ENCODE peak calls at places on chromosome 12, in four cellular contexts. V is HepG2, L is K562, T is H1. K is an unnamed sample.

GRCh38 chr12:40469736-40470135 is 222.5 kb upstream of the CNTN1 start:
- DNase-seq in V (no peak), L (no peak), T (no peak), K (no peak)

GRCh38 chr12:752673-753400 is 458 bp downstream of the WNK1 start:
- DNase-seq in V (no peak), L (peak), T (no peak), K (no peak)

GRCh38 chr12:125341422-125341821 is 276.2 kb downstream of the AACS start:
- DNase-seq in V (no peak), L (no peak), T (no peak), K (no peak)

GRCh38 chr12:14410841-14411569 is 45.5 kb downstream of the ATF7IP start:
- DNase-seq in V (no peak), L (no peak), T (no peak), K (no peak)

GRCh38 chr12:6547987-6548386 is 7.9 kb downstream of the IFFO1 start:
- DNase-seq in V (no peak), L (no peak), T (no peak), K (no peak)

GRCh38 chr12:124555168-124555928 is 12.1 kb downstream of the NCOR2 start:
- DNase-seq in V (no peak), L (no peak), T (no peak), K (no peak)

GRCh38 chr12:38898001-38898684 is 7.2 kb downstream of the CPNE8 start:
- DNase-seq in V (no peak), L (no peak), T (no peak), K (no peak)

GRCh38 chr12:57726151-57726883 is 12.2 kb downstream of the AGAP2 start:
- DNase-seq in V (peak), L (no peak), T (peak), K (no peak)

GRCh38 chr12:332581-333205 is 56.4 kb downstream of the KDM5A start:
- DNase-seq in V (no peak), L (no peak), T (no peak), K (no peak)

GRCh38 chr12:27176765-27177164 is 67.3 kb upstream of the STK38L start:
- DNase-seq in V (no peak), L (no peak), T (no peak), K (no peak)

GRCh38 chr12:105485926-105486325 is 155.4 kb downstream of the C12orf75 start:
- DNase-seq in V (no peak), L (no peak), T (no peak), K (no peak)

GRCh38 chr12:2756756-2757155 is 38.0 kb upstream of the FKBP4 start:
- DNase-seq in V (no peak), L (no peak), T (no peak), K (no peak)

GRCh38 chr12:82176016-82176415 is 182.2 kb downstream of the CCDC59 start:
- DNase-seq in V (no peak), L (no peak), T (no peak), K (no peak)

GRCh38 chr12:5623411-5623810 is 191.5 kb downstream of the NTF3 start:
- DNase-seq in V (no peak), L (no peak), T (no peak), K (no peak)

GRCh38 chr12:15152864-15153263 is 68.4 kb downstream of the RERG start:
- DNase-seq in V (no peak), L (no peak), T (no peak), K (no peak)

GRCh38 chr12:57166971-57167371 is 19.6 kb upstream of the LRP1-AS start:
- DNase-seq in V (no peak), L (peak), T (no peak), K (no peak)

GRCh38 chr12:27460471-27460978 is 14.0 kb downstream of the SMCO2 start:
- DNase-seq in V (no peak), L (no peak), T (no peak), K (peak)

GRCh38 chr12:40313928-40314327 is 89.1 kb downstream of the LRRK2 start:
- DNase-seq in V (no peak), L (no peak), T (no peak), K (peak)

GRCh38 chr12:49867580-49868341 is 24.9 kb upstream of the BCDIN3D start:
- DNase-seq in V (no peak), L (no peak), T (no peak), K (no peak)

GRCh38 chr12:13505636-13506035 is 309.1 kb downstream of the EMP1 start:
- DNase-seq in V (no peak), L (no peak), T (no peak), K (no peak)

GRCh38 chr12:93127107-93127560 is 198.0 kb upstream of the EEA1 start:
- DNase-seq in V (no peak), L (no peak), T (no peak), K (no peak)

GRCh38 chr12:122421263-122421814 is 1.1 kb downstream of the CLIP1 start:
- DNase-seq in V (peak), L (peak), T (no peak), K (no peak)

GRCh38 chr12:97995085-97995484 is 520.3 kb upstream of the TMPO start:
- DNase-seq in V (no peak), L (no peak), T (no peak), K (no peak)

GRCh38 chr12:39393179-39393578 is 49.7 kb downstream of the KIF21A start:
- DNase-seq in V (no peak), L (no peak), T (no peak), K (no peak)

GRCh38 chr12:16324772-16325171 is 22.7 kb upstream of the MGST1 start:
- DNase-seq in V (no peak), L (no peak), T (no peak), K (no peak)

GRCh38 chr12:125454786-125455450 is 389.7 kb downstream of the AACS start:
- DNase-seq in V (no peak), L (no peak), T (no peak), K (no peak)

GRCh38 chr12:42617622-42618021 is 28.1 kb upstream of the PRICKLE1 start:
- DNase-seq in V (no peak), L (no peak), T (no peak), K (no peak)

GRCh38 chr12:120126635-120127005 is 10.1 kb upstream of the RAB35 start:
- DNase-seq in V (no peak), L (no peak), T (no peak), K (no peak)

GRCh38 chr12:58416211-58416610 is 474.8 kb downstream of the ATP23 start:
- DNase-seq in V (no peak), L (no peak), T (no peak), K (no peak)

GRCh38 chr12:46389130-46389616 is 16.6 kb upstream of the SLC38A2 start:
- DNase-seq in V (no peak), L (no peak), T (no peak), K (no peak)

GRCh38 chr12:11943919-11944318 is 126.8 kb upstream of the BCL2L14 start:
- DNase-seq in V (no peak), L (no peak), T (no peak), K (no peak)

GRCh38 chr12:123404581-123404980 is 20.6 kb downstream of the KMT5A start:
- DNase-seq in V (no peak), L (no peak), T (no peak), K (no peak)

GRCh38 chr12:24596768-24597388 is 352.0 kb downstream of the BCAT1 start:
- DNase-seq in V (peak), L (peak), T (no peak), K (no peak)

GRCh38 chr12:64663019-64663418 is 52.7 kb downstream of the RASSF3 start:
- DNase-seq in V (no peak), L (no peak), T (no peak), K (no peak)

GRCh38 chr12:64669270-64669842 is 59.1 kb downstream of the RASSF3 start:
- DNase-seq in V (peak), L (peak), T (no peak), K (peak)

GRCh38 chr12:64666054-64666914 is 56.0 kb downstream of the RASSF3 start:
- DNase-seq in V (peak), L (no peak), T (no peak), K (no peak)

GRCh38 chr12:64670039-64670438 is 59.7 kb downstream of the RASSF3 start:
- DNase-seq in V (no peak), L (peak), T (no peak), K (no peak)

GRCh38 chr12:64665506-64665905 is 55.2 kb downstream of the RASSF3 start:
- DNase-seq in V (no peak), L (no peak), T (no peak), K (peak)
- TF ChIP-seq CHD2 in V (no peak), L (no peak), T (no peak), K (no peak)

GRCh38 chr12:128259556-128260070 is 7.4 kb upstream of the TMEM132C start:
- DNase-seq in V (peak), L (peak), T (no peak), K (no peak)
- TF ChIP-seq CREB1 in V (no peak), L (no peak), T (no peak), K (no peak)

DNA sequence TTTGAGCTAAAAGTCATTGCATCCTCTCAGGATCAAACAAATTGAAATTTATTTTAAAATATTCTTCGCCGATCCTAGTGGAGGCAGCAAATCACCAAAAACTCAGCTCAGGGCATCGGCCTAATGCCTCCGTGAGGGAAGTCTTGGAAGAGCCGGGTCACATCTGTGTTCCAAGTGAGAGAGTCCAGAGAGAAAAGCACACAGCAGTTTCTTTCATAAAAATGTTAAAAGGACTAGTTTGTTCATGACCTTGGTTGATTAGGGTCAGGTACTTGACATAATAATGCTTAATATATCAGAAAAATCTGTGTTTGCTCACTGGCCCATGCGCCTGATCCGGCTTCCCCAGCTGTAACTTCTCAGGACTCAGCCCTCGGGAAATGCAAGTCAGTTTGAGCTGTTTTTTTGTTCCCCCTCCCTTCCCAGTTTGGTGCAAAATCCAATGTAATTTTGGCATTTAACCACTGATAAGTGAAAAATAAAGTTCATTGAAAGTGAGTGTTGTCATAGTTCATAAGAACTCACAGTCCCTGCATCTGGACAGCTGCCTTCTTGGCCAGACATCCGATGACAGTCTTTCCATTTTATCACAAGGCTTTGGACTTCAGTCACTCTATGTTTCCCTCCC is 161.7 kb downstream of the CAND1 start:
- DNase-seq in V (no peak), L (no peak), T (no peak), K (no peak)
- TF ChIP-seq POLR2AphosphoS5 in V (no peak), L (no peak), T (no peak), K (no peak)

GRCh38 chr12:116691636-116692035 is 46.2 kb downstream of the SPRING1 start:
- DNase-seq in V (no peak), L (no peak), T (no peak), K (no peak)
- TF ChIP-seq CHD2 in V (no peak), L (no peak), T (no peak), K (no peak)

GRCh38 chr12:77767335-77767734 is 63.4 kb upstream of the NAV3 start:
- DNase-seq in V (no peak), L (no peak), T (no peak), K (no peak)

GRCh38 chr12:77767756-77768343 is 62.8 kb upstream of the NAV3 start:
- DNase-seq in V (no peak), L (no peak), T (no peak), K (no peak)

GRCh38 chr12:77768558-77768957 is 62.1 kb upstream of the NAV3 start:
- DNase-seq in V (no peak), L (no peak), T (no peak), K (no peak)

GRCh38 chr12:77777274-77777673 is 53.4 kb upstream of the NAV3 start:
- DNase-seq in V (no peak), L (no peak), T (no peak), K (no peak)

GRCh38 chr12:77772606-77773298 is 57.9 kb upstream of the NAV3 start:
- DNase-seq in V (no peak), L (no peak), T (no peak), K (no peak)
- TF ChIP-seq CREB1 in V (peak), L (no peak), T (no peak), K (no peak)

GRCh38 chr12:108732489-108732888 is 1.2 kb upstream of the CORO1C start:
- DNase-seq in V (no peak), L (no peak), T (no peak), K (no peak)

GRCh38 chr12:108733132-108733531 is 1.8 kb upstream of the CORO1C start:
- DNase-seq in V (no peak), L (no peak), T (no peak), K (no peak)

GRCh38 chr12:108730337-108731104 is 797 bp downstream of the CORO1C start:
- DNase-seq in V (peak), L (peak), T (peak), K (no peak)

GRCh38 chr12:108731105-108731865 is at the start of gene CORO1C:
- DNase-seq in V (peak), L (peak), T (peak), K (peak)

GRCh38 chr12:108731866-108732461 is 646 bp upstream of the CORO1C start:
- DNase-seq in V (peak), L (peak), T (peak), K (peak)
- TF ChIP-seq POLR2AphosphoS5 in V (peak), L (peak), T (peak), K (no peak)

GRCh38 chr12:108379761-108380160 is 40.6 kb upstream of the CMKLR1 start:
- DNase-seq in V (no peak), L (no peak), T (no peak), K (no peak)

GRCh38 chr12:108373111-108373510 is 34.0 kb upstream of the CMKLR1 start:
- DNase-seq in V (no peak), L (peak), T (no peak), K (no peak)

GRCh38 chr12:108377260-108377659 is 38.1 kb upstream of the CMKLR1 start:
- DNase-seq in V (no peak), L (no peak), T (no peak), K (no peak)

GRCh38 chr12:108374596-108375320 is 35.6 kb upstream of the CMKLR1 start:
- DNase-seq in V (no peak), L (no peak), T (no peak), K (no peak)

DNA sequence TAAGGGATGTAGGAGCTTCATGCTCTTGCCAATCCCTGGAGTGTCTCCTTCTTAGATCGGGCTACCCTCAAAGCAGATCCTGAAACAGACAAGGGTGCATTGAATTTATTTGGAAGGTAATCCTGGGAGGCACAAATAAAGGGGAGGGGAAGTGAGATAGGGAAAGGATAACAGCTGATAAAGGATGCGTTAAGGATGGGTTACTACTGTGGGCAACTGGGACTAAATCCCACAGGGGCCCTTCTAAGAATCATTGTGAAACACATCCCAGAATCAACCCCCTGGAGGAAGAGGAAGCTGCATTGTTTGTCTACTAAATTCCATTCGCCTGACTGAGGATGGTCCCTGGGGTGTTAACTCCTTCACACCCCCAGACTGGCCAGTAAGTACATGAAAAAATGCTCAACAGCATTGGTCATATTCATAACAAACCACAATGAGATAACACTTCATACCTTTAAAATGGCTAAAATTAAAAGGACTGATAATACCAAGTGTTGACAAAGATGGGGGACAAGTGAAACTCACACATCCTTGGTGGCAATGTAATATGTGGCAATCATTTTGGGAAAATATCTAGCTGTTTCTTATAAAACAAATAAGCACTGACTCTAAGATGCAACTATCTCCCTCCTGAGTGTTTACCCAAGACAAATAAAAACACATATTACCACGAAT is 37.0 kb upstream of the CMKLR1 start:
- DNase-seq in V (no peak), L (no peak), T (no peak), K (no peak)
- TF ChIP-seq CHD2 in V (no peak), L (no peak), T (no peak), K (no peak)

GRCh38 chr12:68236421-68237059 is 10.9 kb upstream of the IL26 start:
- DNase-seq in V (peak), L (peak), T (no peak), K (peak)
- TF ChIP-seq CREB1 in V (no peak), L (no peak), T (no peak), K (no peak)

GRCh38 chr12:113299619-113300237 is 35.2 kb downstream of the SLC8B1 start:
- DNase-seq in V (peak), L (peak), T (peak), K (no peak)

GRCh38 chr12:113297214-113297587 is 37.7 kb downstream of the SLC8B1 start:
- DNase-seq in V (no peak), L (no peak), T (no peak), K (no peak)

GRCh38 chr12:113297621-113298471 is 37.1 kb downstream of the SLC8B1 start:
- DNase-seq in V (no peak), L (no peak), T (no peak), K (no peak)

GRCh38 chr12:113298472-113298817 is 36.5 kb downstream of the SLC8B1 start:
- DNase-seq in V (no peak), L (no peak), T (no peak), K (no peak)

GRCh38 chr12:113298861-113299545 is 35.9 kb downstream of the SLC8B1 start:
- DNase-seq in V (no peak), L (no peak), T (no peak), K (no peak)
- TF ChIP-seq POLR2AphosphoS5 in V (no peak), L (no peak), T (no peak), K (no peak)

K was measured in GM12878.